ENCODE peak calls at places on chromosomes 4 and X, in five cellular contexts. N is mammary epithelial cell; G is cardiac fibroblast; C is CD8-positive, alpha-beta memory T cell; X is substantia nigra. U is an unnamed sample.
A peak's percentile ranks its signal among the peaks of the same experiment; 100 is the strongest.

GRCh38 chr4:144410230-144410783 is 235.6 kb upstream of the HHIP start:
- DNase-seq in N (peak; percentile 42), G (no peak), C (no peak), X (no peak), U (no peak)

GRCh38 chr4:87093443-87094123 is 126.8 kb downstream of the KLHL8 start:
- DNase-seq in N (peak; percentile 89), G (peak; percentile 69), C (no peak), X (no peak), U (peak; percentile 25)

GRCh38 chrX:48715876-48716502 is 19.5 kb downstream of the SUV39H1 start:
- DNase-seq in N (peak; percentile 69), G (no peak), C (no peak), X (no peak), U (no peak)

GRCh38 chrX:154540897-154541535 is 5.6 kb downstream of the G6PD start:
- DNase-seq in N (peak; percentile 83), G (no peak), C (no peak), X (no peak), U (no peak)

GRCh38 chr4:18934197-18934596 is 912.6 kb upstream of the LCORL start:
- DNase-seq in N (peak; percentile 2), G (no peak), C (no peak), X (no peak), U (no peak)

GRCh38 chr4:99507762-99508161 is 3.1 kb upstream of the C4orf17 start:
- DNase-seq in N (peak; percentile 35), G (no peak), C (no peak), X (no peak), U (no peak)

GRCh38 chr4:53012738-53013137 is 150.6 kb downstream of the RASL11B start:
- DNase-seq in N (no peak), G (peak; percentile 71), C (no peak), X (no peak), U (no peak)

GRCh38 chrX:10617186-10617963 is 3.0 kb downstream of the MID1 start:
- DNase-seq in N (no peak), G (no peak), C (no peak), X (no peak), U (no peak)

GRCh38 chr4:36043901-36044300 is 200.4 kb downstream of the ARAP2 start:
- DNase-seq in N (peak; percentile 50), G (no peak), C (no peak), X (no peak), U (no peak)

GRCh38 chr4:84279678-84280077 is 219.4 kb downstream of the NKX6-1 start:
- DNase-seq in N (no peak), G (no peak), C (no peak), X (no peak), U (no peak)